ENCODE peak calls at places on chromosomes 12 and 14, in eight cellular contexts. O is iris pigment epithelial cell; Y is kidney; V is activated naive CD4-positive, alpha-beta T cell; S is naive thymus-derived CD4-positive, alpha-beta T cell; M is stimulated activated CD4-positive, alpha-beta T cell treated with anti-CD3 and anti-CD28 coated beads, Interleukin-1b, Interleukin-23, amount 100 ng/mL, for 4 hours; R is neural crest cell; Z is IMR-90. P is an unnamed sample.

GRCh38 chr12:122129131-122129530 is 44.9 kb downstream of the IL31 start:
- DNase-seq in Z (no peak), S (no peak), O (no peak), M (no peak), R (no peak), Y (no peak), V (no peak), P (no peak)

GRCh38 chr12:45433441-45433868 is 217.6 kb downstream of the ANO6 start:
- DNase-seq in R (no peak), V (no peak), S (no peak), M (no peak), Z (no peak), Y (no peak), O (no peak), P (no peak)

GRCh38 chr12:79127268-79127895 is 262.8 kb downstream of the SYT1 start:
- DNase-seq in Y (no peak), Z (peak), O (peak), V (no peak), S (no peak), M (no peak), R (no peak), P (no peak)

GRCh38 chr12:121128908-121129704 is 3.6 kb upstream of the P2RX7 start:
- DNase-seq in R (peak), Z (peak), V (peak), M (peak), S (peak), O (peak), Y (peak), P (peak)

GRCh38 chr14:69695664-69696527 is 71.0 kb upstream of the SRSF5 start:
- DNase-seq in Y (no peak), O (peak), S (no peak), Z (peak), M (no peak), R (no peak), V (no peak), P (no peak)

GRCh38 chr14:104715416-104715815 is 8.6 kb upstream of the ADSS1 start:
- DNase-seq in O (no peak), Z (no peak), M (no peak), V (no peak), S (no peak), R (no peak), Y (no peak), P (no peak)

GRCh38 chr12:92208613-92209121 is 63.0 kb upstream of the BTG1 start:
- DNase-seq in R (no peak), Z (peak), M (no peak), Y (no peak), V (no peak), S (no peak), O (peak), P (no peak)

GRCh38 chr12:5395443-5396401 is 36.2 kb upstream of the NTF3 start:
- DNase-seq in M (no peak), S (no peak), O (no peak), R (no peak), Z (no peak), Y (peak), V (no peak), P (no peak)

GRCh38 chr14:88987516-88987915 is 163.1 kb downstream of the TTC8 start:
- DNase-seq in S (no peak), Y (no peak), O (no peak), Z (no peak), R (no peak), M (no peak), V (no peak), P (no peak)

GRCh38 chr14:65958664-65959562 is 527.3 kb upstream of the CCDC196 start:
- DNase-seq in M (no peak), V (no peak), R (no peak), Y (peak), O (peak), S (no peak), Z (peak), P (no peak)

GRCh38 chr12:105032703-105033357 is 46.7 kb downstream of the NOPCHAP1 start:
- DNase-seq in Z (peak), S (no peak), V (no peak), M (no peak), Y (no peak), O (peak), R (no peak), P (no peak)

GRCh38 chr12:51323317-51323960 is 535 bp downstream of the BIN2 start:
- DNase-seq in R (no peak), Y (no peak), V (peak), Z (no peak), S (peak), O (no peak), M (no peak), P (no peak)

GRCh38 chr12:75981773-75982564 is 49.6 kb downstream of the PHLDA1 start:
- DNase-seq in Z (peak), M (no peak), R (no peak), S (no peak), O (peak), V (no peak), Y (no peak), P (no peak)

GRCh38 chr14:60707858-60708257 is 16.3 kb downstream of the SIX4 start:
- DNase-seq in Y (no peak), O (no peak), V (no peak), S (no peak), M (no peak), Z (no peak), R (no peak), P (no peak)

GRCh38 chr12:108515916-108516315 is 839 bp downstream of the FICD start:
- DNase-seq in O (no peak), Y (no peak), R (no peak), V (no peak), S (no peak), M (no peak), Z (no peak), P (no peak)